ENCODE peak calls at places on chromosomes 7 and 10, in eight cellular contexts. One of them, this sample, is unnamed.

GRCh38 chr10:124978376-124978725 is 36.4 kb downstream of the ZRANB1 start:
- DNase-seq in tibial artery: no peak
- DNase-seq in stimulated activated CD4-positive, alpha-beta T cell treated with anti-CD3 and anti-CD28 coated beads, Interleukin-2, amount 100 ng/mL, for 48 hours: no peak
- DNase-seq in NB4: no peak
- DNase-seq in foreskin fibroblast: no peak
- DNase-seq in H4: no peak
- DNase-seq in GM12865: no peak
- DNase-seq in fibroblast of the aortic adventitia: no peak
- DNase-seq in this sample: no peak

GRCh38 chr7:37311282-37311868 is 137.3 kb downstream of the ELMO1 start:
- DNase-seq in stimulated activated CD4-positive, alpha-beta T cell treated with anti-CD3 and anti-CD28 coated beads, Interleukin-2, amount 100 ng/mL, for 48 hours: peak; percentile 25
- DNase-seq in H4: no peak
- DNase-seq in NB4: no peak
- DNase-seq in foreskin fibroblast: peak; percentile 2
- DNase-seq in fibroblast of the aortic adventitia: no peak
- DNase-seq in tibial artery: peak; percentile 26
- DNase-seq in GM12865: no peak
- DNase-seq in this sample: no peak

GRCh38 chr7:31493714-31494181 is 20.1 kb upstream of the ITPRID1 start:
- DNase-seq in H4: no peak
- DNase-seq in stimulated activated CD4-positive, alpha-beta T cell treated with anti-CD3 and anti-CD28 coated beads, Interleukin-2, amount 100 ng/mL, for 48 hours: no peak
- DNase-seq in foreskin fibroblast: no peak
- DNase-seq in tibial artery: no peak
- DNase-seq in fibroblast of the aortic adventitia: peak; percentile 8
- DNase-seq in NB4: peak; percentile 66
- DNase-seq in GM12865: no peak
- DNase-seq in this sample: no peak

GRCh38 chr7:130901209-130901783 is 167.3 kb upstream of the KLF14 start:
- DNase-seq in stimulated activated CD4-positive, alpha-beta T cell treated with anti-CD3 and anti-CD28 coated beads, Interleukin-2, amount 100 ng/mL, for 48 hours: no peak
- DNase-seq in tibial artery: peak; percentile 60
- DNase-seq in fibroblast of the aortic adventitia: peak; percentile 94
- DNase-seq in GM12865: no peak
- DNase-seq in foreskin fibroblast: peak; percentile 94
- DNase-seq in NB4: no peak
- DNase-seq in H4: peak; percentile 88
- DNase-seq in this sample: no peak

GRCh38 chr10:84262190-84262956 is 17.5 kb downstream of the RGR start:
- DNase-seq in tibial artery: no peak
- DNase-seq in fibroblast of the aortic adventitia: no peak
- DNase-seq in GM12865: no peak
- DNase-seq in NB4: no peak
- DNase-seq in stimulated activated CD4-positive, alpha-beta T cell treated with anti-CD3 and anti-CD28 coated beads, Interleukin-2, amount 100 ng/mL, for 48 hours: no peak
- DNase-seq in foreskin fibroblast: no peak
- DNase-seq in H4: no peak
- DNase-seq in this sample: no peak

GRCh38 chr10:66187096-66187733 is 738.6 kb upstream of the LRRTM3 start:
- DNase-seq in GM12865: no peak
- DNase-seq in fibroblast of the aortic adventitia: no peak
- DNase-seq in NB4: peak; percentile 76
- DNase-seq in stimulated activated CD4-positive, alpha-beta T cell treated with anti-CD3 and anti-CD28 coated beads, Interleukin-2, amount 100 ng/mL, for 48 hours: no peak
- DNase-seq in tibial artery: no peak
- DNase-seq in foreskin fibroblast: no peak
- DNase-seq in H4: peak; percentile 48
- DNase-seq in this sample: no peak

GRCh38 chr10:110460111-110460809 is 37.4 kb upstream of the DUSP5 start:
- DNase-seq in GM12865: peak; percentile 19
- DNase-seq in foreskin fibroblast: peak; percentile 52
- DNase-seq in tibial artery: peak; percentile 23
- DNase-seq in stimulated activated CD4-positive, alpha-beta T cell treated with anti-CD3 and anti-CD28 coated beads, Interleukin-2, amount 100 ng/mL, for 48 hours: no peak
- DNase-seq in H4: peak; percentile 60
- DNase-seq in NB4: peak; percentile 91
- DNase-seq in fibroblast of the aortic adventitia: no peak
- DNase-seq in this sample: no peak

GRCh38 chr7:155213385-155213784 is 84.3 kb upstream of the INSIG1 start:
- DNase-seq in NB4: no peak
- DNase-seq in H4: no peak
- DNase-seq in fibroblast of the aortic adventitia: peak; percentile 63
- DNase-seq in tibial artery: no peak
- DNase-seq in foreskin fibroblast: peak; percentile 68
- DNase-seq in GM12865: no peak
- DNase-seq in stimulated activated CD4-positive, alpha-beta T cell treated with anti-CD3 and anti-CD28 coated beads, Interleukin-2, amount 100 ng/mL, for 48 hours: no peak
- DNase-seq in this sample: no peak

GRCh38 chr7:100483728-100484635 is at the start of gene NYAP1:
- DNase-seq in fibroblast of the aortic adventitia: peak; percentile 42
- DNase-seq in stimulated activated CD4-positive, alpha-beta T cell treated with anti-CD3 and anti-CD28 coated beads, Interleukin-2, amount 100 ng/mL, for 48 hours: no peak
- DNase-seq in NB4: peak; percentile 62
- DNase-seq in H4: no peak
- DNase-seq in GM12865: peak; percentile 63
- DNase-seq in foreskin fibroblast: peak; percentile 83
- DNase-seq in tibial artery: no peak
- DNase-seq in this sample: peak; percentile 48

GRCh38 chr10:102384053-102384452 is 11.5 kb upstream of the NFKB2 start:
- DNase-seq in tibial artery: no peak
- DNase-seq in stimulated activated CD4-positive, alpha-beta T cell treated with anti-CD3 and anti-CD28 coated beads, Interleukin-2, amount 100 ng/mL, for 48 hours: no peak
- DNase-seq in foreskin fibroblast: peak; percentile 36
- DNase-seq in GM12865: no peak
- DNase-seq in H4: no peak
- DNase-seq in NB4: peak; percentile 57
- DNase-seq in fibroblast of the aortic adventitia: peak; percentile 15
- DNase-seq in this sample: no peak

GRCh38 chr10:101028446-101029244 is 2.3 kb downstream of the PDZD7 start:
- DNase-seq in fibroblast of the aortic adventitia: no peak
- DNase-seq in GM12865: no peak
- DNase-seq in H4: no peak
- DNase-seq in NB4: peak; percentile 84
- DNase-seq in tibial artery: no peak
- DNase-seq in foreskin fibroblast: peak; percentile 61
- DNase-seq in stimulated activated CD4-positive, alpha-beta T cell treated with anti-CD3 and anti-CD28 coated beads, Interleukin-2, amount 100 ng/mL, for 48 hours: no peak
- DNase-seq in this sample: no peak

GRCh38 chr10:88032566-88032965 is 169.1 kb downstream of the PTEN start:
- DNase-seq in foreskin fibroblast: peak; percentile 86
- DNase-seq in stimulated activated CD4-positive, alpha-beta T cell treated with anti-CD3 and anti-CD28 coated beads, Interleukin-2, amount 100 ng/mL, for 48 hours: no peak
- DNase-seq in fibroblast of the aortic adventitia: peak; percentile 79
- DNase-seq in H4: no peak
- DNase-seq in NB4: no peak
- DNase-seq in GM12865: no peak
- DNase-seq in tibial artery: no peak
- DNase-seq in this sample: no peak

GRCh38 chr7:70317356-70317755 is 719.1 kb downstream of the AUTS2 start:
- DNase-seq in GM12865: no peak
- DNase-seq in foreskin fibroblast: no peak
- DNase-seq in tibial artery: no peak
- DNase-seq in H4: peak; percentile 65
- DNase-seq in NB4: no peak
- DNase-seq in fibroblast of the aortic adventitia: peak; percentile 34
- DNase-seq in stimulated activated CD4-positive, alpha-beta T cell treated with anti-CD3 and anti-CD28 coated beads, Interleukin-2, amount 100 ng/mL, for 48 hours: no peak
- DNase-seq in this sample: no peak

GRCh38 chr7:30032310-30033125 is 4.3 kb downstream of the PLEKHA8 start:
- DNase-seq in tibial artery: no peak
- DNase-seq in fibroblast of the aortic adventitia: peak; percentile 68
- DNase-seq in GM12865: no peak
- DNase-seq in foreskin fibroblast: peak; percentile 90
- DNase-seq in stimulated activated CD4-positive, alpha-beta T cell treated with anti-CD3 and anti-CD28 coated beads, Interleukin-2, amount 100 ng/mL, for 48 hours: no peak
- DNase-seq in H4: peak; percentile 52
- DNase-seq in NB4: no peak
- DNase-seq in this sample: no peak

GRCh38 chr10:75294866-75295692 is 59.3 kb upstream of the COMTD1 start:
- DNase-seq in tibial artery: peak; percentile 84
- DNase-seq in stimulated activated CD4-positive, alpha-beta T cell treated with anti-CD3 and anti-CD28 coated beads, Interleukin-2, amount 100 ng/mL, for 48 hours: peak; percentile 59
- DNase-seq in foreskin fibroblast: peak; percentile 90
- DNase-seq in fibroblast of the aortic adventitia: peak; percentile 95
- DNase-seq in GM12865: peak; percentile 48
- DNase-seq in NB4: peak; percentile 75
- DNase-seq in H4: peak; percentile 69
- DNase-seq in this sample: peak; percentile 55

GRCh38 chr10:132121511-132121830 is 55.7 kb downstream of the JAKMIP3 start:
- DNase-seq in stimulated activated CD4-positive, alpha-beta T cell treated with anti-CD3 and anti-CD28 coated beads, Interleukin-2, amount 100 ng/mL, for 48 hours: no peak
- DNase-seq in foreskin fibroblast: no peak
- DNase-seq in H4: no peak
- DNase-seq in NB4: no peak
- DNase-seq in fibroblast of the aortic adventitia: no peak
- DNase-seq in GM12865: no peak
- DNase-seq in tibial artery: no peak
- DNase-seq in this sample: no peak

GRCh38 chr7:79312022-79312421 is 141.4 kb downstream of the MAGI2 start:
- DNase-seq in stimulated activated CD4-positive, alpha-beta T cell treated with anti-CD3 and anti-CD28 coated beads, Interleukin-2, amount 100 ng/mL, for 48 hours: no peak
- DNase-seq in tibial artery: no peak
- DNase-seq in GM12865: no peak
- DNase-seq in fibroblast of the aortic adventitia: no peak
- DNase-seq in H4: no peak
- DNase-seq in foreskin fibroblast: no peak
- DNase-seq in NB4: no peak
- DNase-seq in this sample: no peak

GRCh38 chr7:140478361-140479061 is 794 bp downstream of the MKRN1 start:
- DNase-seq in GM12865: peak; percentile 57
- DNase-seq in stimulated activated CD4-positive, alpha-beta T cell treated with anti-CD3 and anti-CD28 coated beads, Interleukin-2, amount 100 ng/mL, for 48 hours: peak; percentile 23
- DNase-seq in H4: no peak
- DNase-seq in tibial artery: peak; percentile 31
- DNase-seq in NB4: peak; percentile 88
- DNase-seq in foreskin fibroblast: peak; percentile 66
- DNase-seq in fibroblast of the aortic adventitia: peak; percentile 42
- DNase-seq in this sample: peak; percentile 59

GRCh38 chr7:74619235-74619860 is 38.2 kb upstream of the GTF2I start:
- DNase-seq in tibial artery: no peak
- DNase-seq in GM12865: no peak
- DNase-seq in fibroblast of the aortic adventitia: no peak
- DNase-seq in stimulated activated CD4-positive, alpha-beta T cell treated with anti-CD3 and anti-CD28 coated beads, Interleukin-2, amount 100 ng/mL, for 48 hours: no peak
- DNase-seq in NB4: no peak
- DNase-seq in foreskin fibroblast: no peak
- DNase-seq in H4: no peak
- DNase-seq in this sample: no peak

GRCh38 chr7:114273218-114273617 is 141.4 kb upstream of the FOXP2 start:
- DNase-seq in NB4: no peak
- DNase-seq in foreskin fibroblast: no peak
- DNase-seq in fibroblast of the aortic adventitia: no peak
- DNase-seq in stimulated activated CD4-positive, alpha-beta T cell treated with anti-CD3 and anti-CD28 coated beads, Interleukin-2, amount 100 ng/mL, for 48 hours: no peak
- DNase-seq in H4: no peak
- DNase-seq in tibial artery: no peak
- DNase-seq in GM12865: no peak
- DNase-seq in this sample: no peak

This sample was measured in NCI-H1105 treated with DMSO at 0.1 percent for 48 hours.